ENCODE peak calls at places on chromosomes 6 and 20, in four cellular contexts. R is HFFc6, C is GM12892, W is iris pigment epithelial cell. P is an unnamed sample.

GRCh38 chr6:106622412-106622811 is 6.9 kb downstream of the RTN4IP1 start:
- DNase-seq in R (no peak), C (no peak), W (no peak), P (no peak)

GRCh38 chr20:41126719-41127118 is 10.6 kb upstream of the PLCG1 start:
- DNase-seq in R (no peak), C (no peak), W (no peak), P (no peak)

GRCh38 chr6:35497571-35498406 is 910 bp upstream of the TEAD3 start:
- DNase-seq in R (peak), C (no peak), W (peak), P (no peak)

GRCh38 chr6:29602564-29603361 is 17.8 kb downstream of the OR2H2 start:
- DNase-seq in R (peak), C (no peak), W (peak), P (peak)

GRCh38 chr6:44416103-44416502 is 28.6 kb downstream of the CDC5L start:
- DNase-seq in R (peak), C (no peak), W (peak), P (no peak)

GRCh38 chr6:24126586-24127192 is 674 bp downstream of the NRSN1 start:
- DNase-seq in R (peak), C (peak), W (peak), P (peak)

GRCh38 chr6:24949020-24949569 is 13.3 kb upstream of the RIPOR2 start:
- DNase-seq in R (no peak), C (peak), W (no peak), P (no peak)

GRCh38 chr6:169959129-169960002 is 207.9 kb downstream of the ERMARD start:
- DNase-seq in R (no peak), C (no peak), W (no peak), P (no peak)

GRCh38 chr6:32852018-32852843 is 1.3 kb downstream of the TAP1 start:
- DNase-seq in R (no peak), C (no peak), W (peak), P (no peak)

GRCh38 chr6:62516287-62517152 is 230.5 kb upstream of the KHDRBS2 start:
- DNase-seq in R (no peak), C (no peak), W (no peak), P (no peak)

GRCh38 chr6:37052027-37052628 is 46.7 kb downstream of the FGD2 start:
- DNase-seq in R (no peak), C (no peak), W (no peak), P (no peak)

GRCh38 chr6:36150283-36150682 is 20.0 kb downstream of the MAPK13 start:
- DNase-seq in R (no peak), C (no peak), W (no peak), P (no peak)

GRCh38 chr6:163416640-163417253 is 2.2 kb downstream of the QKI start:
- DNase-seq in R (peak), C (no peak), W (peak), P (peak)